ENCODE peak calls at places on chromosome 7, in seven cellular contexts. One of them, this sample, is unnamed.
A peak's percentile ranks its signal among the peaks of the same experiment; 100 is the strongest.

GRCh38 chr7:106041140-106041717 is 70.9 kb downstream of the SYPL1 start:
- DNase-seq in progenitor cell of endocrine pancreas: peak; percentile 25
- DNase-seq in CD8-positive, alpha-beta T cell: no peak
- DNase-seq in NCI-H510A treated with DMSO at 0.1 percent for 48 hours: peak; percentile 8
- DNase-seq in mucosa of gallbladder: no peak
- DNase-seq in stimulated activated CD4-positive, alpha-beta T cell treated with anti-CD3 and anti-CD28 coated beads, Interleukin-1b, Interleukin-23, amount 100 ng/mL, for 48 hours: peak; percentile 20
- DNase-seq in COR-L47: peak; percentile 46
- DNase-seq in this sample: no peak

GRCh38 chr7:84477786-84478405 is 283.3 kb upstream of the SEMA3A start:
- DNase-seq in CD8-positive, alpha-beta T cell: no peak
- DNase-seq in progenitor cell of endocrine pancreas: no peak
- DNase-seq in NCI-H510A treated with DMSO at 0.1 percent for 48 hours: no peak
- DNase-seq in mucosa of gallbladder: no peak
- DNase-seq in COR-L47: no peak
- DNase-seq in stimulated activated CD4-positive, alpha-beta T cell treated with anti-CD3 and anti-CD28 coated beads, Interleukin-1b, Interleukin-23, amount 100 ng/mL, for 48 hours: no peak
- DNase-seq in this sample: no peak

GRCh38 chr7:24227068-24227467 is 56.9 kb upstream of the NPY start:
- DNase-seq in NCI-H510A treated with DMSO at 0.1 percent for 48 hours: no peak
- DNase-seq in COR-L47: no peak
- DNase-seq in mucosa of gallbladder: no peak
- DNase-seq in progenitor cell of endocrine pancreas: no peak
- DNase-seq in CD8-positive, alpha-beta T cell: no peak
- DNase-seq in stimulated activated CD4-positive, alpha-beta T cell treated with anti-CD3 and anti-CD28 coated beads, Interleukin-1b, Interleukin-23, amount 100 ng/mL, for 48 hours: no peak
- DNase-seq in this sample: no peak

GRCh38 chr7:156897673-156898072 is 4.7 kb upstream of the LMBR1 start:
- DNase-seq in mucosa of gallbladder: no peak
- DNase-seq in stimulated activated CD4-positive, alpha-beta T cell treated with anti-CD3 and anti-CD28 coated beads, Interleukin-1b, Interleukin-23, amount 100 ng/mL, for 48 hours: no peak
- DNase-seq in progenitor cell of endocrine pancreas: no peak
- DNase-seq in COR-L47: no peak
- DNase-seq in CD8-positive, alpha-beta T cell: no peak
- DNase-seq in NCI-H510A treated with DMSO at 0.1 percent for 48 hours: no peak
- DNase-seq in this sample: no peak

GRCh38 chr7:138122162-138122561 is 45.9 kb downstream of the AKR1D1 start:
- DNase-seq in progenitor cell of endocrine pancreas: no peak
- DNase-seq in stimulated activated CD4-positive, alpha-beta T cell treated with anti-CD3 and anti-CD28 coated beads, Interleukin-1b, Interleukin-23, amount 100 ng/mL, for 48 hours: no peak
- DNase-seq in NCI-H510A treated with DMSO at 0.1 percent for 48 hours: no peak
- DNase-seq in CD8-positive, alpha-beta T cell: no peak
- DNase-seq in COR-L47: no peak
- DNase-seq in mucosa of gallbladder: no peak
- DNase-seq in this sample: no peak

GRCh38 chr7:81949306-81949705 is 179.5 kb upstream of the HGF start:
- DNase-seq in mucosa of gallbladder: no peak
- DNase-seq in CD8-positive, alpha-beta T cell: no peak
- DNase-seq in COR-L47: no peak
- DNase-seq in stimulated activated CD4-positive, alpha-beta T cell treated with anti-CD3 and anti-CD28 coated beads, Interleukin-1b, Interleukin-23, amount 100 ng/mL, for 48 hours: no peak
- DNase-seq in progenitor cell of endocrine pancreas: no peak
- DNase-seq in NCI-H510A treated with DMSO at 0.1 percent for 48 hours: no peak
- DNase-seq in this sample: no peak

GRCh38 chr7:30552330-30552729 is 42.3 kb upstream of the GARS1 start:
- DNase-seq in mucosa of gallbladder: no peak
- DNase-seq in COR-L47: no peak
- DNase-seq in stimulated activated CD4-positive, alpha-beta T cell treated with anti-CD3 and anti-CD28 coated beads, Interleukin-1b, Interleukin-23, amount 100 ng/mL, for 48 hours: no peak
- DNase-seq in CD8-positive, alpha-beta T cell: no peak
- DNase-seq in progenitor cell of endocrine pancreas: no peak
- DNase-seq in NCI-H510A treated with DMSO at 0.1 percent for 48 hours: no peak
- DNase-seq in this sample: no peak

GRCh38 chr7:130912086-130912909 is 178.3 kb upstream of the KLF14 start:
- DNase-seq in CD8-positive, alpha-beta T cell: no peak
- DNase-seq in progenitor cell of endocrine pancreas: no peak
- DNase-seq in stimulated activated CD4-positive, alpha-beta T cell treated with anti-CD3 and anti-CD28 coated beads, Interleukin-1b, Interleukin-23, amount 100 ng/mL, for 48 hours: no peak
- DNase-seq in COR-L47: no peak
- DNase-seq in mucosa of gallbladder: no peak
- DNase-seq in NCI-H510A treated with DMSO at 0.1 percent for 48 hours: no peak
- DNase-seq in this sample: no peak

GRCh38 chr7:138564365-138564764 is 104.3 kb downstream of the TRIM24 start:
- DNase-seq in mucosa of gallbladder: peak; percentile 36
- DNase-seq in NCI-H510A treated with DMSO at 0.1 percent for 48 hours: no peak
- DNase-seq in CD8-positive, alpha-beta T cell: no peak
- DNase-seq in stimulated activated CD4-positive, alpha-beta T cell treated with anti-CD3 and anti-CD28 coated beads, Interleukin-1b, Interleukin-23, amount 100 ng/mL, for 48 hours: no peak
- DNase-seq in COR-L47: no peak
- DNase-seq in progenitor cell of endocrine pancreas: no peak
- DNase-seq in this sample: no peak

GRCh38 chr7:151433721-151434400 is 6.1 kb downstream of the CRYGN start:
- DNase-seq in NCI-H510A treated with DMSO at 0.1 percent for 48 hours: no peak
- DNase-seq in progenitor cell of endocrine pancreas: no peak
- DNase-seq in COR-L47: no peak
- DNase-seq in CD8-positive, alpha-beta T cell: no peak
- DNase-seq in stimulated activated CD4-positive, alpha-beta T cell treated with anti-CD3 and anti-CD28 coated beads, Interleukin-1b, Interleukin-23, amount 100 ng/mL, for 48 hours: no peak
- DNase-seq in mucosa of gallbladder: no peak
- DNase-seq in this sample: no peak

GRCh38 chr7:142301923-142302550 is 44.2 kb upstream of the PRSS58 start:
- DNase-seq in COR-L47: peak; percentile 26
- DNase-seq in stimulated activated CD4-positive, alpha-beta T cell treated with anti-CD3 and anti-CD28 coated beads, Interleukin-1b, Interleukin-23, amount 100 ng/mL, for 48 hours: no peak
- DNase-seq in CD8-positive, alpha-beta T cell: no peak
- DNase-seq in NCI-H510A treated with DMSO at 0.1 percent for 48 hours: no peak
- DNase-seq in mucosa of gallbladder: no peak
- DNase-seq in progenitor cell of endocrine pancreas: no peak
- DNase-seq in this sample: no peak

GRCh38 chr7:39622609-39623311 is 612 bp upstream of the RALA start:
- DNase-seq in NCI-H510A treated with DMSO at 0.1 percent for 48 hours: peak; percentile 42
- DNase-seq in CD8-positive, alpha-beta T cell: peak; percentile 16
- DNase-seq in mucosa of gallbladder: no peak
- DNase-seq in progenitor cell of endocrine pancreas: no peak
- DNase-seq in COR-L47: no peak
- DNase-seq in stimulated activated CD4-positive, alpha-beta T cell treated with anti-CD3 and anti-CD28 coated beads, Interleukin-1b, Interleukin-23, amount 100 ng/mL, for 48 hours: no peak
- DNase-seq in this sample: no peak

GRCh38 chr7:744854-745430 is 17.9 kb upstream of the PRKAR1B start:
- DNase-seq in mucosa of gallbladder: no peak
- DNase-seq in stimulated activated CD4-positive, alpha-beta T cell treated with anti-CD3 and anti-CD28 coated beads, Interleukin-1b, Interleukin-23, amount 100 ng/mL, for 48 hours: no peak
- DNase-seq in progenitor cell of endocrine pancreas: no peak
- DNase-seq in NCI-H510A treated with DMSO at 0.1 percent for 48 hours: no peak
- DNase-seq in CD8-positive, alpha-beta T cell: no peak
- DNase-seq in COR-L47: no peak
- DNase-seq in this sample: no peak

GRCh38 chr7:140423501-140423900 is 19.6 kb downstream of the RAB19 start:
- DNase-seq in COR-L47: no peak
- DNase-seq in CD8-positive, alpha-beta T cell: no peak
- DNase-seq in progenitor cell of endocrine pancreas: no peak
- DNase-seq in stimulated activated CD4-positive, alpha-beta T cell treated with anti-CD3 and anti-CD28 coated beads, Interleukin-1b, Interleukin-23, amount 100 ng/mL, for 48 hours: no peak
- DNase-seq in NCI-H510A treated with DMSO at 0.1 percent for 48 hours: no peak
- DNase-seq in mucosa of gallbladder: no peak
- DNase-seq in this sample: no peak

GRCh38 chr7:1742555-1743303 is 72.7 kb downstream of the ELFN1 start:
- DNase-seq in NCI-H510A treated with DMSO at 0.1 percent for 48 hours: no peak
- DNase-seq in mucosa of gallbladder: peak; percentile 71
- DNase-seq in progenitor cell of endocrine pancreas: no peak
- DNase-seq in COR-L47: peak; percentile 62
- DNase-seq in stimulated activated CD4-positive, alpha-beta T cell treated with anti-CD3 and anti-CD28 coated beads, Interleukin-1b, Interleukin-23, amount 100 ng/mL, for 48 hours: no peak
- DNase-seq in CD8-positive, alpha-beta T cell: no peak
- DNase-seq in this sample: peak; percentile 77

GRCh38 chr7:151550601-151551286 is 31.0 kb upstream of the RHEB start:
- DNase-seq in NCI-H510A treated with DMSO at 0.1 percent for 48 hours: peak; percentile 64
- DNase-seq in COR-L47: peak; percentile 34
- DNase-seq in progenitor cell of endocrine pancreas: no peak
- DNase-seq in CD8-positive, alpha-beta T cell: no peak
- DNase-seq in mucosa of gallbladder: peak; percentile 76
- DNase-seq in stimulated activated CD4-positive, alpha-beta T cell treated with anti-CD3 and anti-CD28 coated beads, Interleukin-1b, Interleukin-23, amount 100 ng/mL, for 48 hours: no peak
- DNase-seq in this sample: no peak

GRCh38 chr7:36315309-36315948 is 74.2 kb upstream of the ANLN start:
- DNase-seq in progenitor cell of endocrine pancreas: no peak
- DNase-seq in mucosa of gallbladder: no peak
- DNase-seq in CD8-positive, alpha-beta T cell: no peak
- DNase-seq in stimulated activated CD4-positive, alpha-beta T cell treated with anti-CD3 and anti-CD28 coated beads, Interleukin-1b, Interleukin-23, amount 100 ng/mL, for 48 hours: no peak
- DNase-seq in COR-L47: no peak
- DNase-seq in NCI-H510A treated with DMSO at 0.1 percent for 48 hours: no peak
- DNase-seq in this sample: no peak

GRCh38 chr7:116180302-116180701 is 30.0 kb upstream of the TES start:
- DNase-seq in stimulated activated CD4-positive, alpha-beta T cell treated with anti-CD3 and anti-CD28 coated beads, Interleukin-1b, Interleukin-23, amount 100 ng/mL, for 48 hours: no peak
- DNase-seq in CD8-positive, alpha-beta T cell: no peak
- DNase-seq in mucosa of gallbladder: no peak
- DNase-seq in progenitor cell of endocrine pancreas: no peak
- DNase-seq in COR-L47: peak; percentile 50
- DNase-seq in NCI-H510A treated with DMSO at 0.1 percent for 48 hours: peak; percentile 41
- DNase-seq in this sample: no peak

This sample was measured in transverse colon.